ENCODE peak calls at places on chromosomes 5 and 9, in ten cellular contexts. Q is adipocyte; X is right lobe of liver; L is CD4-positive, CD25-positive, alpha-beta regulatory T cell; C is left ventricle myocardium inferior; G is mammary epithelial cell; K is K562; T is colonic mucosa; V is cardiac muscle cell; Y is CD8-positive, alpha-beta memory T cell. U is an unnamed sample. For H3K9me3, the result is how much of the 10 kb centered on the place peaks cover.

GRCh38 chr9:96186601-96187011 is 115.4 kb downstream of the HSD17B3 start:
- DNase-seq in C (no peak), Q (no peak), L (no peak), Y (no peak), T (peak), G (peak), X (no peak), K (no peak), V (peak), U (no peak)

GRCh38 chr9:68653141-68653595 is 51.9 kb upstream of the PIP5K1B start:
- DNase-seq in X (no peak), L (no peak), Q (no peak), C (no peak), G (no peak), T (no peak), Y (no peak), V (no peak), K (no peak), U (no peak)

GRCh38 chr9:108536836-108537601 is 318.8 kb downstream of the ACTL7B start:
- DNase-seq in L (no peak), X (no peak), T (no peak), Y (no peak), G (peak), C (no peak), V (no peak), K (no peak), Q (no peak), U (no peak)

GRCh38 chr5:109756543-109757186 is 66.9 kb downstream of the MAN2A1 start:
- DNase-seq in Q (no peak), G (no peak), T (no peak), L (no peak), K (no peak), V (no peak), Y (no peak), X (no peak), C (no peak), U (no peak)

GRCh38 chr5:102843997-102844396 is 88.9 kb downstream of the PAM start:
- DNase-seq in G (no peak), T (no peak), K (no peak), V (no peak), Q (peak), L (no peak), C (no peak), Y (no peak), X (no peak), U (no peak)

GRCh38 chr9:130537346-130538050 is 41.9 kb upstream of the FUBP3 start:
- DNase-seq in K (peak), Y (no peak), G (no peak), Q (no peak), X (no peak), C (no peak), T (no peak), V (peak), L (no peak), U (no peak)

GRCh38 chr9:134221273-134222017 is 57.1 kb upstream of the RNU6ATAC start:
- DNase-seq in L (no peak), G (no peak), X (peak), K (no peak), Y (no peak), Q (no peak), T (no peak), C (peak), V (no peak), U (peak)

GRCh38 chr5:124661317-124662141 is 84.9 kb downstream of the ZNF608 start:
- DNase-seq in L (no peak), T (peak), V (peak), G (peak), X (no peak), K (peak), Y (no peak), Q (peak), C (no peak), U (no peak)

GRCh38 chr9:15834541-15834940 is 281.7 kb downstream of the CCDC171 start:
- DNase-seq in X (no peak), L (no peak), Q (no peak), G (no peak), K (no peak), V (peak), T (no peak), C (no peak), Y (no peak), U (no peak)

GRCh38 chr9:76365028-76365427 is 29.2 kb downstream of the RFK start:
- DNase-seq in T (no peak), C (no peak), Y (no peak), Q (peak), L (no peak), K (no peak), V (peak), X (no peak), G (peak), U (no peak)

GRCh38 chr5:173709145-173709544 is 92.7 kb upstream of the BOD1 start:
- DNase-seq in X (no peak), Q (no peak), Y (no peak), V (no peak), T (no peak), K (no peak), C (no peak), G (no peak), L (no peak), U (peak)

GRCh38 chr5:176497852-176498251 is 39.4 kb downstream of the RNF44 start:
- DNase-seq in C (no peak), G (peak), L (no peak), Q (no peak), Y (no peak), V (no peak), X (no peak), K (no peak), T (no peak), U (no peak)

GRCh38 chr5:39200081-39200480 is 19.3 kb downstream of the FYB1 start:
- DNase-seq in L (no peak), G (no peak), X (no peak), Y (no peak), Q (no peak), C (no peak), K (no peak), T (no peak), V (no peak), U (no peak)

GRCh38 chr5:5523066-5523505 is 100.6 kb downstream of the ICE1 start:
- DNase-seq in X (no peak), Q (peak), V (no peak), C (no peak), G (no peak), T (no peak), L (peak), Y (peak), K (peak), U (no peak)

GRCh38 chr5:81817086-81817485 is 66.2 kb upstream of the SSBP2 start:
- DNase-seq in Q (no peak), V (no peak), L (no peak), X (no peak), T (no peak), C (no peak), G (no peak), K (no peak), Y (no peak), U (no peak)

GRCh38 chr5:171392585-171393159 is 5.0 kb downstream of the NPM1 start:
- DNase-seq in X (no peak), L (no peak), Q (no peak), K (no peak), V (no peak), Y (no peak), T (no peak), C (no peak), G (no peak), U (no peak)

GRCh38 chr9:127877566-127877998 is at the start of gene AK1:
- DNase-seq in Y (no peak), C (peak), X (peak), L (no peak), V (peak), G (peak), T (peak), K (peak), Q (peak), U (peak)

GRCh38 chr5:88940712-88941111 is 57.7 kb upstream of the MEF2C start:
- DNase-seq in Y (no peak), Q (peak), G (no peak), X (no peak), L (no peak), K (no peak), C (no peak), T (no peak), V (no peak), U (no peak)

GRCh38 chr5:96528262-96528661 is 95.2 kb upstream of the PCSK1 start:
- DNase-seq in C (no peak), Y (no peak), Q (no peak), X (no peak), T (no peak), L (no peak), K (no peak), G (no peak), V (no peak), U (no peak)
- H3K4me3 ChIP-seq in C (no peak), Y (no peak), Q (no peak), X (no peak), T (no peak), L (no peak), K (no peak), G (no peak), V (no peak), U (no peak)

GRCh38 chr5:178997191-178997590 is 2.1 kb upstream of the GRM6 start:
- DNase-seq in Q (no peak), T (no peak), G (no peak), C (no peak), Y (no peak), K (no peak), L (no peak), X (no peak), V (no peak), U (no peak)
- H3K9me3 ChIP-seq in Q (under half), T (under half), G (under half), C (under half), Y (under half), K (under half), L (under half), X (under half), V (under half), U (under half)

GRCh38 chr5:93569295-93570164 is 11.5 kb downstream of the NR2F1-AS1 start:
- DNase-seq in L (no peak), Q (no peak), T (no peak), C (no peak), V (no peak), K (no peak), X (no peak), G (no peak), Y (no peak), U (no peak)

GRCh38 chr5:93571111-93571977 is 9.7 kb downstream of the NR2F1-AS1 start:
- DNase-seq in K (no peak), C (no peak), Q (no peak), L (no peak), X (no peak), V (no peak), G (no peak), T (no peak), Y (no peak), U (no peak)

GRCh38 chr5:93572773-93573626 is 8.0 kb downstream of the NR2F1-AS1 start:
- DNase-seq in Q (no peak), K (no peak), L (no peak), T (no peak), C (no peak), X (no peak), V (peak), Y (no peak), G (peak), U (no peak)

GRCh38 chr5:93572101-93572772 is 8.8 kb downstream of the NR2F1-AS1 start:
- DNase-seq in T (no peak), K (no peak), V (peak), X (no peak), L (no peak), Q (no peak), C (no peak), G (no peak), Y (no peak), U (no peak)

DNA sequence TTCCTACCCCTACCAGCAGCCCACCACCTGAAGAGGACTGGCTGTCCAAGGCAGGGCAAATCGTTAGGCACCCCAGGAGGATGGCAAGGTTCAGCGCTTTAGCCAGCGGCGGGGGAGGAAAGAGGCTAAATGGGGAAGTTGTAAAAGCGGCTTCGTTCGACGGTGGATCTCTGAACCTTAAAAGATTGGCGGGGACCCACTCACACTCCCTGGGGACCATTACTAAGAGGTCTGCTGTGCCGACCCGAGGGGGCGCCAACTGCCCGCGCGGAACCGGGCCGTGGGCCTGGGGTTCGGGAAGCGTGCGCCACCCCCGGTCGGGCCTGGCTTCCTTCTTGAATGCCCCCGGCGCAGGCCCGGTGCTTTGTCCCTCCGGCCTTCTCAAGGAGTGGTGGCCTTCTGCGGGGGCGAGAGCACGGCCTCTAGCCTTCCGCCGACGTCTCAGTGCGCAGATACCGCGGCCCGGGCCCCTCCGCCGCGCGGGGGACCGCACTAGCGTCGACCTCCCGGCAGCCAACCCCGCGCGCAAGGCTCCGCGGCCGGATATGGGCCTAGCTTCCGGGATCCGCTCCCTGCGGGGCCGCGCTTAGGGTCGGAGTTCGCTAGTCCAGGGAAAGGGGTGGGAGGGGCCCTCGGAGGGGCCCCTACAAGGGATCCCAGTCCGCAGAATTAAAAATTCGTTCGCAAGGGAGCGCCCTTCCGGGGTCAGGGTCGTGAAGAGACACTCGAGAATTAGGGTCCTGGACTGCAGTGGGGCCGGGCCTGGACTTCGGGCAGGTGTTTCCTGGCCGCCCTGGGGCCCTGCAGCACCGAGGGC is 10.5 kb downstream of the NR2F1-AS1 start:
- DNase-seq in T (no peak), C (no peak), L (no peak), Y (no peak), V (peak), G (no peak), K (no peak), X (no peak), Q (no peak), U (no peak)
- H3K4me3 ChIP-seq in T (peak), C (peak), L (no peak), Y (no peak), V (peak), G (no peak), K (no peak), X (no peak), Q (no peak), U (no peak)

DNA sequence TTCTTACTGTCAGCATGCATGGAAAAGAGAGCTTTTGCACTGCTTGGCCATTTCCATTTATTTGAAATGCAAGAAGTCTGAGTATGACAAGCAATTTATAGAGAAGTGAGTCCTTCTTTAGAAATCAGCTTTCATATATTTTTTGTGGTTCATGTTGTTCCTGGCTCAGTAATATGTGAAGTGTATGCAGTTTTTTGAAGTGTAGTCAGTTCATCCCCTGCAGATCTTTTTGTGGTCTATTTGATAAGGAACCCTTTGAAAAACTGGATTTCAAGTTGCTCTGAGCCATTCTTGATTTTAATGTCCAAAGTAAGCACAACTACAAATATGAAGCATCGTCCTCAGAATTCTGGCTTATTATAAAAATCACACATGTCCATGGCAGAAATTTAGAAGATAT is 294.1 kb upstream of the SMC2 start:
- DNase-seq in K (no peak), Q (no peak), G (no peak), T (no peak), C (no peak), V (no peak), X (no peak), Y (no peak), L (no peak), U (no peak)
- H3K9me3 ChIP-seq in K (under half), Q (under half), G (under half), T (under half), C (under half), V (under half), X (under half), Y (under half), L (under half), U (under half)

GRCh38 chr9:37528652-37529072 is 42.9 kb downstream of the POLR1E start:
- DNase-seq in X (no peak), C (no peak), K (no peak), G (peak), L (no peak), Y (no peak), V (no peak), Q (no peak), T (no peak), U (no peak)
- H3K4me3 ChIP-seq in X (no peak), C (no peak), K (no peak), G (no peak), L (peak), Y (no peak), V (no peak), Q (no peak), T (no peak), U (no peak)

GRCh38 chr5:179061025-179061424 is 852 bp downstream of the ZNF354C start:
- DNase-seq in T (no peak), Q (no peak), G (no peak), V (no peak), K (no peak), L (no peak), X (no peak), Y (no peak), C (no peak), U (peak)
- H3K9me3 ChIP-seq in T (under half), Q (under half), G (under half), V (under half), K (under half), L (under half), X (under half), Y (under half), C (under half), U (under half)

GRCh38 chr5:134586866-134587524 is 45.6 kb downstream of the SAR1B start:
- DNase-seq in G (peak), K (peak), L (peak), T (peak), V (peak), Q (peak), C (peak), X (peak), Y (peak), U (peak)
- H3K4me3 ChIP-seq in G (no peak), K (no peak), L (no peak), T (no peak), V (no peak), Q (no peak), C (peak), X (no peak), Y (no peak), U (no peak)

U was measured in aorta.